ENCODE peak calls at places on chromosomes 16 and 17, in six cellular contexts. One of them, this sample, is unnamed.

GRCh38 chr17:57552114-57552601 is 192.9 kb downstream of the CCDC182 start:
- DNase-seq in coronary artery: no peak
- DNase-seq in NCI-H187 treated with DMSO at 0.1 percent for 48 hours: no peak
- DNase-seq in astrocyte of the spinal cord: peak
- DNase-seq in hippocampal formation: no peak
- DNase-seq in T-cell: peak
- DNase-seq in this sample: no peak

GRCh38 chr16:50525716-50526115 is 22.5 kb upstream of the NKD1 start:
- DNase-seq in coronary artery: no peak
- DNase-seq in NCI-H187 treated with DMSO at 0.1 percent for 48 hours: no peak
- DNase-seq in astrocyte of the spinal cord: no peak
- DNase-seq in hippocampal formation: no peak
- DNase-seq in T-cell: no peak
- DNase-seq in this sample: peak

GRCh38 chr16:84175351-84176081 is 11.3 kb downstream of the TAF1C start:
- DNase-seq in coronary artery: peak
- DNase-seq in NCI-H187 treated with DMSO at 0.1 percent for 48 hours: no peak
- DNase-seq in astrocyte of the spinal cord: peak
- DNase-seq in hippocampal formation: no peak
- DNase-seq in T-cell: no peak
- DNase-seq in this sample: no peak

GRCh38 chr17:29617125-29617480 is 5.6 kb downstream of the CORO6 start:
- DNase-seq in coronary artery: peak
- DNase-seq in NCI-H187 treated with DMSO at 0.1 percent for 48 hours: no peak
- DNase-seq in astrocyte of the spinal cord: peak
- DNase-seq in hippocampal formation: peak
- DNase-seq in T-cell: peak
- DNase-seq in this sample: no peak

GRCh38 chr16:88341551-88342290 is 41.0 kb upstream of the ZNF469 start:
- DNase-seq in coronary artery: no peak
- DNase-seq in NCI-H187 treated with DMSO at 0.1 percent for 48 hours: no peak
- DNase-seq in astrocyte of the spinal cord: no peak
- DNase-seq in hippocampal formation: no peak
- DNase-seq in T-cell: no peak
- DNase-seq in this sample: no peak

GRCh38 chr17:69090365-69090764 is 29.6 kb upstream of the ABCA9 start:
- DNase-seq in coronary artery: no peak
- DNase-seq in NCI-H187 treated with DMSO at 0.1 percent for 48 hours: no peak
- DNase-seq in astrocyte of the spinal cord: no peak
- DNase-seq in hippocampal formation: no peak
- DNase-seq in T-cell: no peak
- DNase-seq in this sample: no peak

GRCh38 chr17:75950850-75951554 is 10.2 kb upstream of the FBF1 start:
- DNase-seq in coronary artery: no peak
- DNase-seq in NCI-H187 treated with DMSO at 0.1 percent for 48 hours: no peak
- DNase-seq in astrocyte of the spinal cord: peak
- DNase-seq in hippocampal formation: no peak
- DNase-seq in T-cell: no peak
- DNase-seq in this sample: no peak

GRCh38 chr17:8740486-8740885 is 4.2 kb downstream of the CCDC42 start:
- DNase-seq in coronary artery: no peak
- DNase-seq in NCI-H187 treated with DMSO at 0.1 percent for 48 hours: no peak
- DNase-seq in astrocyte of the spinal cord: no peak
- DNase-seq in hippocampal formation: no peak
- DNase-seq in T-cell: peak
- DNase-seq in this sample: no peak

GRCh38 chr16:80317132-80318098 is 223.4 kb upstream of the DYNLRB2 start:
- DNase-seq in coronary artery: no peak
- DNase-seq in NCI-H187 treated with DMSO at 0.1 percent for 48 hours: no peak
- DNase-seq in astrocyte of the spinal cord: no peak
- DNase-seq in hippocampal formation: no peak
- DNase-seq in T-cell: no peak
- DNase-seq in this sample: no peak

GRCh38 chr16:3214904-3215600 is 19.9 kb downstream of the ZNF200 start:
- DNase-seq in coronary artery: no peak
- DNase-seq in NCI-H187 treated with DMSO at 0.1 percent for 48 hours: no peak
- DNase-seq in astrocyte of the spinal cord: no peak
- DNase-seq in hippocampal formation: no peak
- DNase-seq in T-cell: peak
- DNase-seq in this sample: no peak

GRCh38 chr17:82399030-82399429 is 19.1 kb upstream of the HEXD start:
- DNase-seq in coronary artery: no peak
- DNase-seq in NCI-H187 treated with DMSO at 0.1 percent for 48 hours: no peak
- DNase-seq in astrocyte of the spinal cord: peak
- DNase-seq in hippocampal formation: peak
- DNase-seq in T-cell: no peak
- DNase-seq in this sample: no peak

GRCh38 chr17:4679652-4680051 is 24.3 kb downstream of the PELP1 start:
- DNase-seq in coronary artery: no peak
- DNase-seq in NCI-H187 treated with DMSO at 0.1 percent for 48 hours: no peak
- DNase-seq in astrocyte of the spinal cord: peak
- DNase-seq in hippocampal formation: no peak
- DNase-seq in T-cell: no peak
- DNase-seq in this sample: no peak

GRCh38 chr17:79988163-79988971 is 47.3 kb downstream of the TBC1D16 start:
- DNase-seq in coronary artery: peak
- DNase-seq in NCI-H187 treated with DMSO at 0.1 percent for 48 hours: no peak
- DNase-seq in astrocyte of the spinal cord: peak
- DNase-seq in hippocampal formation: no peak
- DNase-seq in T-cell: no peak
- DNase-seq in this sample: no peak

GRCh38 chr17:17497065-17497844 is 1.1 kb upstream of the RASD1 start:
- DNase-seq in coronary artery: no peak
- DNase-seq in NCI-H187 treated with DMSO at 0.1 percent for 48 hours: no peak
- DNase-seq in astrocyte of the spinal cord: no peak
- DNase-seq in hippocampal formation: no peak
- DNase-seq in T-cell: no peak
- DNase-seq in this sample: no peak

GRCh38 chr16:31568577-31569359 is 41.1 kb downstream of the AHSP start:
- DNase-seq in coronary artery: no peak
- DNase-seq in NCI-H187 treated with DMSO at 0.1 percent for 48 hours: no peak
- DNase-seq in astrocyte of the spinal cord: no peak
- DNase-seq in hippocampal formation: no peak
- DNase-seq in T-cell: no peak
- DNase-seq in this sample: no peak

GRCh38 chr16:4381935-4382794 is 10.5 kb downstream of the VASN start:
- DNase-seq in coronary artery: no peak
- DNase-seq in NCI-H187 treated with DMSO at 0.1 percent for 48 hours: no peak
- DNase-seq in astrocyte of the spinal cord: no peak
- DNase-seq in hippocampal formation: no peak
- DNase-seq in T-cell: no peak
- DNase-seq in this sample: no peak

GRCh38 chr17:325270-325976 is 27.2 kb downstream of the RPH3AL start:
- DNase-seq in coronary artery: no peak
- DNase-seq in NCI-H187 treated with DMSO at 0.1 percent for 48 hours: no peak
- DNase-seq in astrocyte of the spinal cord: no peak
- DNase-seq in hippocampal formation: no peak
- DNase-seq in T-cell: no peak
- DNase-seq in this sample: no peak

GRCh38 chr17:74137416-74137815 is 66.1 kb upstream of the RPL38 start:
- DNase-seq in coronary artery: no peak
- DNase-seq in NCI-H187 treated with DMSO at 0.1 percent for 48 hours: no peak
- DNase-seq in astrocyte of the spinal cord: no peak
- DNase-seq in hippocampal formation: no peak
- DNase-seq in T-cell: no peak
- DNase-seq in this sample: no peak

GRCh38 chr16:85173077-85173980 is 61.1 kb upstream of the CIBAR2 start:
- DNase-seq in coronary artery: no peak
- DNase-seq in NCI-H187 treated with DMSO at 0.1 percent for 48 hours: no peak
- DNase-seq in astrocyte of the spinal cord: peak
- DNase-seq in hippocampal formation: no peak
- DNase-seq in T-cell: no peak
- DNase-seq in this sample: no peak

GRCh38 chr17:4249452-4250029 is 14.2 kb downstream of the ANKFY1 start:
- DNase-seq in coronary artery: no peak
- DNase-seq in NCI-H187 treated with DMSO at 0.1 percent for 48 hours: no peak
- DNase-seq in astrocyte of the spinal cord: peak
- DNase-seq in hippocampal formation: no peak
- DNase-seq in T-cell: no peak
- DNase-seq in this sample: no peak

This sample was measured in vagina.